ENCODE peak calls at places on chromosome 22, in nine cellular contexts. D is neural crest cell; U is activated CD4-positive, alpha-beta T cell treated with anti-CD3 and anti-CD28 coated beads, Interleukin-2, amount 10 ng/mL, durations not matched to agents 7 days and 5 days; A is activated gamma-delta T cell treated with anti-CD3 and anti-CD28 coated beads, Interleukin-2, amount 50 U/mL, for 16 hours; S is iris pigment epithelial cell; G is astrocyte of the spinal cord; R is NCI-H510A treated with DMSO at 0.1 percent for 48 hours; E is GM23248; O is T-helper 1 cell. Q is an unnamed sample.

GRCh38 chr22:19802881-19803735 is 42.5 kb downstream of the TBX1 start:
- DNase-seq in D (no peak), U (no peak), A (no peak), S (no peak), G (no peak), R (no peak), E (no peak), O (no peak), Q (no peak)

GRCh38 chr22:49768511-49768910 is 59.2 kb downstream of the BRD1 start:
- DNase-seq in D (no peak), U (no peak), A (no peak), S (no peak), G (no peak), R (no peak), E (no peak), O (no peak), Q (peak; percentile 7)

GRCh38 chr22:46320166-46320710 is 15.3 kb upstream of the TRMU start:
- DNase-seq in D (no peak), U (no peak), A (no peak), S (no peak), G (no peak), R (no peak), E (no peak), O (no peak), Q (no peak)

GRCh38 chr22:33873666-33874065 is 46.6 kb downstream of the LARGE1 start:
- DNase-seq in D (no peak), U (no peak), A (no peak), S (no peak), G (no peak), R (no peak), E (no peak), O (no peak), Q (no peak)

GRCh38 chr22:47448231-47449035 is 686.0 kb downstream of the TBC1D22A start:
- DNase-seq in D (no peak), U (no peak), A (no peak), S (no peak), G (no peak), R (no peak), E (no peak), O (no peak), Q (no peak)

GRCh38 chr22:47203554-47203991 is 441.1 kb downstream of the TBC1D22A start:
- DNase-seq in D (no peak), U (no peak), A (no peak), S (no peak), G (no peak), R (no peak), E (no peak), O (no peak), Q (no peak)

GRCh38 chr22:36257948-36258674 is 5.2 kb downstream of the APOL1 start:
- DNase-seq in D (no peak), U (no peak), A (no peak), S (no peak), G (no peak), R (no peak), E (no peak), O (no peak), Q (no peak)

GRCh38 chr22:43838571-43839307 is 23.6 kb downstream of the SULT4A1 start:
- DNase-seq in D (no peak), U (no peak), A (no peak), S (no peak), G (no peak), R (no peak), E (no peak), O (no peak), Q (no peak)

GRCh38 chr22:25067851-25068421 is 115.4 kb downstream of the KIAA1671 start:
- DNase-seq in D (no peak), U (peak; percentile 95), A (peak; percentile 77), S (no peak), G (no peak), R (peak; percentile 22), E (peak; percentile 32), O (peak; percentile 67), Q (peak; percentile 78)

GRCh38 chr22:39984006-39984405 is 10.7 kb upstream of the FAM83F start:
- DNase-seq in D (no peak), U (no peak), A (no peak), S (peak; percentile 84), G (no peak), R (no peak), E (peak; percentile 55), O (no peak), Q (no peak)

GRCh38 chr22:19940536-19941364 is 822 bp upstream of the COMT start:
- DNase-seq in D (no peak), U (no peak), A (no peak), S (no peak), G (no peak), R (no peak), E (peak; percentile 36), O (no peak), Q (no peak)

GRCh38 chr22:24474221-24474620 is 20.9 kb upstream of the UPB1 start:
- DNase-seq in D (no peak), U (no peak), A (no peak), S (peak; percentile 91), G (peak; percentile 89), R (no peak), E (peak; percentile 92), O (no peak), Q (no peak)

GRCh38 chr22:24333301-24333700 is 62.7 kb downstream of the SPECC1L start:
- DNase-seq in D (no peak), U (no peak), A (no peak), S (peak; percentile 80), G (peak; percentile 81), R (no peak), E (peak; percentile 90), O (no peak), Q (no peak)

GRCh38 chr22:27776410-27776958 is 25.1 kb downstream of the MN1 start:
- DNase-seq in D (peak; percentile 22), U (no peak), A (no peak), S (no peak), G (no peak), R (no peak), E (peak; percentile 61), O (no peak), Q (no peak)

GRCh38 chr22:17785185-17786184 is 11.2 kb upstream of the BID start:
- DNase-seq in D (no peak), U (peak; percentile 74), A (peak; percentile 53), S (no peak), G (no peak), R (no peak), E (peak; percentile 49), O (peak; percentile 48), Q (peak; percentile 57)

GRCh38 chr22:46853191-46853590 is 90.7 kb downstream of the TBC1D22A start:
- DNase-seq in D (no peak), U (no peak), A (no peak), S (no peak), G (no peak), R (no peak), E (no peak), O (no peak), Q (no peak)

GRCh38 chr22:23591203-23591791 is 11.2 kb upstream of the IGLL1 start:
- DNase-seq in D (peak; percentile 81), U (peak; percentile 57), A (peak; percentile 27), S (peak; percentile 65), G (peak; percentile 46), R (peak; percentile 7), E (peak; percentile 58), O (no peak), Q (peak; percentile 28)

GRCh38 chr22:27113211-27114030 is 456.0 kb downstream of the MIAT start:
- DNase-seq in D (peak; percentile 28), U (no peak), A (no peak), S (peak; percentile 95), G (peak; percentile 96), R (no peak), E (peak; percentile 95), O (no peak), Q (no peak)

GRCh38 chr22:27062857-27063256 is 405.5 kb downstream of the MIAT start:
- DNase-seq in D (no peak), U (no peak), A (no peak), S (no peak), G (no peak), R (no peak), E (no peak), O (no peak), Q (no peak)

GRCh38 chr22:18927020-18927419 is 9.1 kb downstream of the PRODH start:
- DNase-seq in D (no peak), U (no peak), A (no peak), S (no peak), G (no peak), R (no peak), E (no peak), O (no peak), Q (no peak)

GRCh38 chr22:17120281-17120680 is 879 bp downstream of the TMEM121B start:
- DNase-seq in D (peak; percentile 59), U (peak; percentile 58), A (peak; percentile 20), S (peak; percentile 34), G (peak; percentile 29), R (no peak), E (peak; percentile 56), O (peak; percentile 36), Q (peak; percentile 51)

GRCh38 chr22:49321477-49322055 is 506.1 kb downstream of the BRD1 start:
- DNase-seq in D (no peak), U (no peak), A (no peak), S (no peak), G (no peak), R (peak; percentile 12), E (no peak), O (no peak), Q (no peak)

GRCh38 chr22:50456466-50457234 is 18.2 kb downstream of the SBF1 start:
- DNase-seq in D (no peak), U (no peak), A (no peak), S (no peak), G (no peak), R (no peak), E (no peak), O (no peak), Q (no peak)

GRCh38 chr22:33922268-33922667 is 2.0 kb upstream of the LARGE1 start:
- DNase-seq in D (peak; percentile 53), U (no peak), A (no peak), S (peak; percentile 12), G (no peak), R (peak; percentile 27), E (peak; percentile 73), O (no peak), Q (no peak)

GRCh38 chr22:48663297-48663696 is 1164.4 kb downstream of the BRD1 start:
- DNase-seq in D (no peak), U (no peak), A (no peak), S (peak; percentile 8), G (no peak), R (no peak), E (no peak), O (no peak), Q (no peak)

GRCh38 chr22:47053865-47054185 is 291.4 kb downstream of the TBC1D22A start:
- DNase-seq in D (no peak), U (no peak), A (no peak), S (peak; percentile 69), G (peak; percentile 67), R (no peak), E (peak; percentile 12), O (no peak), Q (no peak)

GRCh38 chr22:23218867-23219251 is 38.5 kb downstream of the BCR start:
- DNase-seq in D (peak; percentile 18), U (no peak), A (no peak), S (peak; percentile 81), G (peak; percentile 71), R (peak; percentile 88), E (no peak), O (no peak), Q (no peak)

GRCh38 chr22:47862394-47862793 is 1099.9 kb downstream of the TBC1D22A start:
- DNase-seq in D (no peak), U (no peak), A (no peak), S (no peak), G (no peak), R (no peak), E (no peak), O (no peak), Q (no peak)

GRCh38 chr22:35489225-35489624 is 51.4 kb upstream of the RASD2 start:
- DNase-seq in D (no peak), U (no peak), A (no peak), S (no peak), G (no peak), R (peak; percentile 59), E (peak; percentile 32), O (no peak), Q (no peak)

GRCh38 chr22:19271856-19272535 is 19.5 kb downstream of the CLTCL1 start:
- DNase-seq in D (no peak), U (no peak), A (no peak), S (peak; percentile 69), G (peak; percentile 49), R (no peak), E (no peak), O (no peak), Q (no peak)

GRCh38 chr22:41561788-41562187 is 978 bp downstream of the CSDC2 start:
- DNase-seq in D (no peak), U (no peak), A (no peak), S (no peak), G (no peak), R (no peak), E (no peak), O (no peak), Q (no peak)

Q was measured in T-helper 17 cell.